ENCODE peak calls at places on chromosomes 11 and 22, in seven cellular contexts. Y, C, Z, P, R, I and X are unnamed samples.

GRCh38 chr11:283405-284080 is 5.3 kb downstream of the NLRP6 start:
- DNase-seq in Y (no peak), C (peak), Z (no peak), P (no peak), R (no peak), I (no peak), X (no peak)

GRCh38 chr22:44026630-44027511 is 2.8 kb downstream of the PARVB start:
- DNase-seq in Y (peak), C (peak), Z (no peak), P (peak), R (peak), I (peak), X (peak)

GRCh38 chr11:125600663-125601062 is 8.0 kb downstream of the STT3A start:
- DNase-seq in Y (no peak), C (no peak), Z (no peak), P (no peak), R (no peak), I (no peak), X (no peak)

GRCh38 chr11:6365659-6366058 is 24.6 kb upstream of the SMPD1 start:
- DNase-seq in Y (no peak), C (no peak), Z (peak), P (no peak), R (no peak), I (no peak), X (no peak)

GRCh38 chr11:72741429-72741833 is 10.8 kb downstream of the ARAP1 start:
- DNase-seq in Y (no peak), C (peak), Z (peak), P (no peak), R (no peak), I (no peak), X (no peak)

GRCh38 chr11:45662665-45663485 is 2.5 kb downstream of the CHST1 start:
- DNase-seq in Y (peak), C (no peak), Z (peak), P (peak), R (no peak), I (no peak), X (no peak)

GRCh38 chr11:116603783-116604323 is 168.9 kb downstream of the BUD13 start:
- DNase-seq in Y (no peak), C (no peak), Z (no peak), P (no peak), R (no peak), I (no peak), X (no peak)

GRCh38 chr22:39240841-39241631 is 3.7 kb downstream of the PDGFB start:
- DNase-seq in Y (peak), C (peak), Z (peak), P (no peak), R (no peak), I (peak), X (peak)

GRCh38 chr11:129144256-129144655 is 47.9 kb downstream of the ARHGAP32 start:
- DNase-seq in Y (no peak), C (no peak), Z (no peak), P (no peak), R (no peak), I (no peak), X (no peak)

GRCh38 chr11:66015936-66016792 is 4.4 kb downstream of the CST6 start:
- DNase-seq in Y (no peak), C (peak), Z (no peak), P (no peak), R (no peak), I (no peak), X (no peak)

GRCh38 chr11:16739326-16739875 is 954 bp downstream of the C11orf58 start:
- DNase-seq in Y (no peak), C (no peak), Z (peak), P (no peak), R (no peak), I (no peak), X (no peak)

GRCh38 chr11:133403900-133404299 is 128.4 kb downstream of the OPCML start:
- DNase-seq in Y (peak), C (no peak), Z (no peak), P (no peak), R (no peak), I (no peak), X (no peak)

GRCh38 chr11:110755961-110756360 is 43.7 kb upstream of the ARHGAP20 start:
- DNase-seq in Y (no peak), C (no peak), Z (no peak), P (no peak), R (no peak), I (no peak), X (no peak)

GRCh38 chr11:68694404-68695297 is 10.3 kb downstream of the GAL start:
- DNase-seq in Y (no peak), C (no peak), Z (no peak), P (no peak), R (no peak), I (no peak), X (no peak)

GRCh38 chr22:35552186-35552842 is 11.7 kb downstream of the RASD2 start:
- DNase-seq in Y (peak), C (no peak), Z (peak), P (no peak), R (no peak), I (no peak), X (peak)

GRCh38 chr22:27046603-27047002 is 389.2 kb downstream of the MIAT start:
- DNase-seq in Y (no peak), C (no peak), Z (no peak), P (no peak), R (no peak), I (no peak), X (no peak)
- H3K27ac ChIP-seq in Y (no peak), C (no peak), Z (no peak), P (no peak), R (no peak), I (no peak), X (no peak)

GRCh38 chr11:2271077-2271326 is 614 bp upstream of the ASCL2 start:
- DNase-seq in Y (no peak), C (peak), Z (peak), P (no peak), R (peak), I (peak), X (no peak)

GRCh38 chr11:2268911-2269600 is 1.3 kb downstream of the ASCL2 start:
- DNase-seq in Y (no peak), C (peak), Z (peak), P (no peak), R (peak), I (peak), X (peak)

GRCh38 chr11:2267871-2268825 is 2.2 kb downstream of the ASCL2 start:
- DNase-seq in Y (no peak), C (peak), Z (no peak), P (no peak), R (peak), I (peak), X (no peak)

GRCh38 chr11:2270322-2271076 is at the start of gene ASCL2:
- DNase-seq in Y (no peak), C (peak), Z (peak), P (no peak), R (no peak), I (peak), X (no peak)

GRCh38 chr11:2269601-2270321 is 627 bp downstream of the ASCL2 start:
- DNase-seq in Y (no peak), C (peak), Z (peak), P (no peak), R (peak), I (peak), X (peak)
- H3K27ac ChIP-seq in Y (no peak), C (no peak), Z (peak), P (no peak), R (peak), I (no peak), X (no peak)

GRCh38 chr11:11311169-11311568 is 41.9 kb downstream of the CSNK2A3 start:
- DNase-seq in Y (no peak), C (no peak), Z (no peak), P (no peak), R (no peak), I (no peak), X (no peak)
- H3K27ac ChIP-seq in Y (no peak), C (no peak), Z (no peak), P (no peak), R (no peak), I (no peak), X (no peak)

DNA sequence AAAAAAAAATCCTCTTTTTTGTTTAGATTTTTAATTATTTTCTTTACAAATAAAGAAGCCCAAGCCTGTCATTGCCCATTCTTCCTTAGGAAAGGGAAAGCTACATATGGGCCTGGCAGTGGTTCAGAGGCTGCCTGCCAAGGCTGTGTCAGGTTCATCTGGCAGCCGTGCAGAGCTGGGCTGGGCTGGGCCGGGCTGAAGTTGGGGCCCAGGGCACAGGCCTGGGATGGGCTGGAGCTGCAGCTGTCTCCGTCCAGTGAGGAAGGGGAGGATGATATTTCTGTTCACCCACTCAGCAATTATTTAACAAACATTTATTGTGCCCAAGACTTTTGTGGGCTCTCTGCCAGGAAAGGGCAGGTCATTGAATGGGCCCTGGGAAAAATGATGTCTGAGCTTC is 4.6 kb downstream of the PRR5L start:
- DNase-seq in Y (no peak), C (peak), Z (peak), P (peak), R (peak), I (no peak), X (no peak)
- H3K27ac ChIP-seq in Y (no peak), C (no peak), Z (no peak), P (peak), R (no peak), I (no peak), X (no peak)

GRCh38 chr22:45183974-45184373 is 20.2 kb downstream of the NUP50 start:
- DNase-seq in Y (no peak), C (no peak), Z (no peak), P (no peak), R (no peak), I (no peak), X (no peak)
- H3K27ac ChIP-seq in Y (no peak), C (no peak), Z (no peak), P (peak), R (no peak), I (no peak), X (no peak)

GRCh38 chr11:76789443-76789719 is 6.2 kb downstream of the TSKU start:
- DNase-seq in Y (no peak), C (no peak), Z (no peak), P (no peak), R (no peak), I (no peak), X (no peak)
- H3K27ac ChIP-seq in Y (no peak), C (no peak), Z (peak), P (no peak), R (no peak), I (no peak), X (no peak)